ENCODE peak calls at places on chromosomes 3 and 15, in seven cellular contexts. M is adrenal gland, W is cardiac muscle cell, K is pancreas, T is upper lobe of left lung, L is uterus, C is left lung. B is an unnamed sample.

GRCh38 chr3:128875556-128876120 is 3.8 kb upstream of the ACAD9 start:
- DNase-seq in M (peak), W (peak), K (peak), T (peak), L (no peak), C (no peak), B (peak)

GRCh38 chr3:113185436-113185835 is 25.9 kb upstream of the BOC start:
- DNase-seq in M (no peak), W (no peak), K (no peak), T (no peak), L (no peak), C (no peak), B (no peak)

GRCh38 chr3:126666600-126667528 is 11.9 kb upstream of the TXNRD3 start:
- DNase-seq in M (no peak), W (no peak), K (no peak), T (no peak), L (no peak), C (no peak), B (no peak)

GRCh38 chr3:82475306-82475705 is 713.9 kb upstream of the GBE1 start:
- DNase-seq in M (no peak), W (no peak), K (no peak), T (no peak), L (no peak), C (no peak), B (no peak)

GRCh38 chr3:125375950-125376679 is 990 bp upstream of the ZNF148 start:
- DNase-seq in M (no peak), W (no peak), K (no peak), T (no peak), L (no peak), C (no peak), B (no peak)

GRCh38 chr15:78540955-78541743 is 905 bp downstream of the PSMA4 start:
- DNase-seq in M (no peak), W (no peak), K (no peak), T (no peak), L (no peak), C (no peak), B (no peak)

GRCh38 chr3:70980646-70981031 is 602.9 kb downstream of the FOXP1 start:
- DNase-seq in M (no peak), W (no peak), K (no peak), T (no peak), L (no peak), C (no peak), B (no peak)

GRCh38 chr3:8622873-8623725 is 21.5 kb downstream of the SSUH2 start:
- DNase-seq in M (peak), W (peak), K (peak), T (peak), L (peak), C (no peak), B (peak)

GRCh38 chr15:50377867-50378751 is 23.1 kb upstream of the GABPB1 start:
- DNase-seq in M (no peak), W (peak), K (no peak), T (peak), L (no peak), C (no peak), B (no peak)

GRCh38 chr15:90153658-90154057 is 47.5 kb upstream of the SEMA4B start:
- DNase-seq in M (no peak), W (no peak), K (no peak), T (no peak), L (no peak), C (no peak), B (no peak)

GRCh38 chr3:18580268-18580667 is 155.1 kb upstream of the SATB1 start:
- DNase-seq in M (no peak), W (peak), K (no peak), T (no peak), L (no peak), C (no peak), B (no peak)

GRCh38 chr15:88623061-88623460 is 1.9 kb downstream of the AEN start:
- DNase-seq in M (peak), W (no peak), K (no peak), T (no peak), L (no peak), C (no peak), B (no peak)

GRCh38 chr3:177516130-177517011 is 319.1 kb upstream of the TBL1XR1 start:
- DNase-seq in M (peak), W (no peak), K (no peak), T (no peak), L (no peak), C (no peak), B (no peak)

GRCh38 chr15:33179874-33180273 is 14.6 kb downstream of the FMN1 start:
- DNase-seq in M (no peak), W (no peak), K (no peak), T (no peak), L (no peak), C (no peak), B (no peak)

DNA sequence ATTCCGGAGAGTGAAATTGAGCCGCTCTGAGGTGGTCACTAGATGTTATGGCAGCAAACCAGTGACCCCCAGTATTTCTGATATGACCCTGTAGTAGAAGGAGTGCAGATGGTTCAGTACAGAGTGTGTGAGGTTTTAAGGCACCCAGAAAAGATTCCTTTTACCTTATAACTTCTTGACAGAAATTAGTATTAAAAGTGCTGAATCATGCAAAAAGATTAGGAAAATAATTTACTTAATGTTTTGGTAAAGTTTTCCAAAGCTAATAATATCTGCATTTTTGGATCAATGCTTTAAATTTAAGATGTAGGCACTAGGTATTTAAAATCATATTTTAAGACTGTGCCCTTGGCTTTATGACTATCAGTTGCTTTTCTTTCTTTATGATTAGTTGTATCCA is 241.8 kb upstream of the TOPAZ1 start:
- DNase-seq in M (no peak), W (no peak), K (no peak), T (no peak), L (no peak), C (no peak), B (no peak)
- H3K4me3 ChIP-seq in M (no peak), W (no peak), K (no peak), T (no peak), L (no peak), C (no peak), B (no peak)

DNA sequence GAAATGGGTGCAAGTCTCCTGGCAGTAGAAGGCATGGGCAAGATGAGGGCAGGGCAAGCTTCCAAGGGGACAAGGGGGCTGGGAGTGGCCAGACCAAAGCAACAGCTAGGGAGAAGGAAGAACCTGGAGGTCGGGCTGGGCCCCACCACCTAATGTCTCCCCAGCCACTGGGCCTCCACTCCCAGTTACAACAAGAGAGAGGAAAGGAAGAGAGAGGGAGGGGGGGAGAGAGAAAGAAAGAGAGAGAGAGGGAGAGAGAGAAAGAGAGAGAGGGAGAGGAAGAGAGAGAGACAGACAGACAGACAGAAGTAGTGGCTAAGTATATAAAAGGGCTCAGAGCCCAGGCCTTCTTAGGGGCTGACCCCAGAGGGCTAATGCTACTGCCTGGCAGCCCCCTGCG is 6.9 kb downstream of the DUSP7 start:
- DNase-seq in M (no peak), W (no peak), K (no peak), T (no peak), L (no peak), C (no peak), B (no peak)
- H3K27ac ChIP-seq in M (no peak), W (peak), K (no peak), T (peak), L (no peak), C (no peak), B (no peak)

DNA sequence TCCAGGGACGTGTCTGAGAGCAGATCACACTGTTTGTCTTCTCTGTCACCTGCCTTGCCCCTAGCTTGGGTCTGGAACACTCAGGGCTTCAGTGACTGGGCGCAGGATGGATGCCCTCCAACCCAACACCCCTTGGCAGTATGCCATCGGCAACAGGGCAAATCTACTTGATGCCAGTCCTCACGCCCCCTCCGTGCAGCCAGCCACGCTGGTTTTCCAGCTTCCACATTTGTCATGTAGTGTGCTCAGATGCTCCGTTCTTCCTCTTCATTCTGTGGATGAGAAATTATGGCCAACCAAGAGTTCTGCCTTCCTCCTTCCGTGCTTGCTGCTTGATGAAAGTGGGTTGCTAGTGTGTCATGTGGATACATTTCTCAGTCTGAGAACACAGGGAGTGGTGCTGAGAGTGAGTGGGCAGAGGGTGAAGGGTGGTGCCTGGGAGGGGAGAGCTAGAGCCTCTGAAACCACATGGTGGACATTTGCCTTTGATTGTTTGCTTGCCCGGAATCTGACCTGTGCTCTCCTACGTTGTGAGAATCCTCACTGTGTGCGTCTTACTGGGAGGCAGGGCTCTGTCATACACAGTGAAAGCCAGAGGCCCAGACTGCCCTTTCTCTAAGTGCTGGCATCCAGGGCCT is 97.2 kb downstream of the FAM43A start:
- DNase-seq in M (no peak), W (no peak), K (no peak), T (no peak), L (no peak), C (no peak), B (no peak)
- H3K4me3 ChIP-seq in M (no peak), W (no peak), K (no peak), T (no peak), L (no peak), C (no peak), B (no peak)

GRCh38 chr3:127722104-127722784 is 49.5 kb downstream of the ABTB1 start:
- DNase-seq in M (no peak), W (no peak), K (no peak), T (no peak), L (no peak), C (no peak), B (no peak)

GRCh38 chr3:127720985-127721384 is 48.2 kb downstream of the ABTB1 start:
- DNase-seq in M (no peak), W (no peak), K (no peak), T (no peak), L (no peak), C (no peak), B (no peak)

GRCh38 chr3:127720161-127720823 is 47.5 kb downstream of the ABTB1 start:
- DNase-seq in M (no peak), W (no peak), K (no peak), T (no peak), L (no peak), C (no peak), B (no peak)

GRCh38 chr3:127721536-127721935 is 48.8 kb downstream of the ABTB1 start:
- DNase-seq in M (no peak), W (no peak), K (no peak), T (peak), L (no peak), C (no peak), B (no peak)

GRCh38 chr3:127722928-127723603 is 50.3 kb downstream of the ABTB1 start:
- DNase-seq in M (no peak), W (no peak), K (no peak), T (no peak), L (no peak), C (no peak), B (no peak)
- H3K27ac ChIP-seq in M (no peak), W (no peak), K (no peak), T (peak), L (no peak), C (no peak), B (peak)

GRCh38 chr15:56228352-56228751 is 15.3 kb downstream of the RFX7 start:
- DNase-seq in M (no peak), W (no peak), K (no peak), T (no peak), L (no peak), C (no peak), B (no peak)

GRCh38 chr15:56227315-56227714 is 16.4 kb downstream of the RFX7 start:
- DNase-seq in M (no peak), W (no peak), K (no peak), T (no peak), L (no peak), C (no peak), B (no peak)

GRCh38 chr15:56222302-56222701 is 21.4 kb downstream of the RFX7 start:
- DNase-seq in M (no peak), W (no peak), K (no peak), T (no peak), L (no peak), C (no peak), B (no peak)

GRCh38 chr15:56227780-56228179 is 15.9 kb downstream of the RFX7 start:
- DNase-seq in M (no peak), W (no peak), K (no peak), T (no peak), L (no peak), C (no peak), B (no peak)

GRCh38 chr15:56225520-56225919 is 18.2 kb downstream of the RFX7 start:
- DNase-seq in M (no peak), W (no peak), K (no peak), T (no peak), L (no peak), C (no peak), B (no peak)
- H3K4me3 ChIP-seq in M (no peak), W (no peak), K (no peak), T (no peak), L (no peak), C (no peak), B (no peak)

GRCh38 chr15:41828747-41829270 is 917 bp downstream of the JMJD7 start:
- DNase-seq in M (no peak), W (no peak), K (no peak), T (no peak), L (no peak), C (no peak), B (no peak)
- H3K27ac ChIP-seq in M (no peak), W (no peak), K (peak), T (peak), L (peak), C (no peak), B (peak)

B was measured in stomach.